ENCODE peak calls at places on chromosomes 4 and X, in eight cellular contexts. Z is ovary, T is vagina, R is IMR-90, M is tibial nerve, C is lung, H is PC-3, K is endodermal cell. G is an unnamed sample.
A peak's percentile ranks its signal among the peaks of the same experiment; 100 is the strongest.

GRCh38 chr4:10253765-10254164 is 137.2 kb upstream of the WDR1 start:
- DNase-seq in Z (no peak), T (no peak), R (no peak), M (no peak), C (no peak), H (no peak), K (no peak), G (no peak)

GRCh38 chrX:41066391-41066790 is 18.9 kb upstream of the USP9X start:
- DNase-seq in Z (no peak), T (no peak), R (no peak), M (no peak), C (no peak), H (no peak), K (no peak), G (no peak)

GRCh38 chr4:159446266-159446976 is 343.5 kb downstream of the RAPGEF2 start:
- DNase-seq in Z (no peak), T (no peak), R (peak; percentile 84), M (peak; percentile 46), C (peak; percentile 31), H (peak; percentile 80), K (peak; percentile 81), G (peak; percentile 24)

GRCh38 chrX:150907474-150907873 is 9.0 kb upstream of the CD99L2 start:
- DNase-seq in Z (no peak), T (no peak), R (no peak), M (no peak), C (no peak), H (no peak), K (no peak), G (no peak)

GRCh38 chr4:120026853-120027252 is 39.8 kb downstream of the MAD2L1 start:
- DNase-seq in Z (no peak), T (no peak), R (no peak), M (no peak), C (no peak), H (no peak), K (no peak), G (no peak)

GRCh38 chr4:14178421-14178820 is 550.9 kb upstream of the BOD1L1 start:
- DNase-seq in Z (no peak), T (no peak), R (peak; percentile 57), M (no peak), C (no peak), H (peak; percentile 68), K (no peak), G (no peak)

GRCh38 chr4:53171797-53172196 is 194.1 kb downstream of the SCFD2 start:
- DNase-seq in Z (no peak), T (no peak), R (no peak), M (no peak), C (no peak), H (no peak), K (no peak), G (no peak)

GRCh38 chr4:119026662-119027444 is 108.8 kb upstream of the MYOZ2 start:
- DNase-seq in Z (peak; percentile 55), T (no peak), R (no peak), M (peak; percentile 61), C (no peak), H (no peak), K (peak; percentile 63), G (no peak)

GRCh38 chr4:3766791-3767561 is 791 bp downstream of the ADRA2C start:
- DNase-seq in Z (no peak), T (no peak), R (no peak), M (no peak), C (no peak), H (no peak), K (peak; percentile 92), G (no peak)

GRCh38 chr4:86043755-86044592 is 315.9 kb downstream of the MAPK10 start:
- DNase-seq in Z (no peak), T (no peak), R (peak; percentile 55), M (peak; percentile 82), C (no peak), H (peak; percentile 72), K (peak; percentile 43), G (no peak)

GRCh38 chrX:44974462-44974861 is 101.5 kb downstream of the KDM6A start:
- DNase-seq in Z (no peak), T (no peak), R (peak; percentile 59), M (no peak), C (no peak), H (peak; percentile 76), K (no peak), G (no peak)

GRCh38 chr4:174358823-174359222 is 75.1 kb downstream of the CEP44 start:
- DNase-seq in Z (no peak), T (no peak), R (peak; percentile 67), M (no peak), C (no peak), H (peak; percentile 83), K (no peak), G (no peak)

GRCh38 chr4:66372706-66373105 is 702.4 kb upstream of the EPHA5 start:
- DNase-seq in Z (no peak), T (no peak), R (peak; percentile 2), M (no peak), C (no peak), H (no peak), K (no peak), G (no peak)

GRCh38 chr4:121705521-121705920 is 8.7 kb upstream of the ANXA5 start:
- DNase-seq in Z (no peak), T (no peak), R (no peak), M (no peak), C (no peak), H (no peak), K (no peak), G (no peak)

GRCh38 chr4:142095886-142096605 is 459.7 kb downstream of the IL15 start:
- DNase-seq in Z (no peak), T (no peak), R (peak; percentile 96), M (peak; percentile 26), C (no peak), H (peak; percentile 98), K (no peak), G (no peak)

GRCh38 chr4:142088906-142089305 is 452.5 kb downstream of the IL15 start:
- DNase-seq in Z (no peak), T (no peak), R (peak; percentile 84), M (no peak), C (no peak), H (no peak), K (no peak), G (no peak)

GRCh38 chr4:142092941-142093340 is 456.6 kb downstream of the IL15 start:
- DNase-seq in Z (no peak), T (no peak), R (peak; percentile 18), M (no peak), C (no peak), H (no peak), K (no peak), G (no peak)

GRCh38 chr4:142091691-142092182 is 455.4 kb downstream of the IL15 start:
- DNase-seq in Z (no peak), T (no peak), R (peak; percentile 99), M (peak; percentile 20), C (no peak), H (peak; percentile 92), K (no peak), G (no peak)

DNA sequence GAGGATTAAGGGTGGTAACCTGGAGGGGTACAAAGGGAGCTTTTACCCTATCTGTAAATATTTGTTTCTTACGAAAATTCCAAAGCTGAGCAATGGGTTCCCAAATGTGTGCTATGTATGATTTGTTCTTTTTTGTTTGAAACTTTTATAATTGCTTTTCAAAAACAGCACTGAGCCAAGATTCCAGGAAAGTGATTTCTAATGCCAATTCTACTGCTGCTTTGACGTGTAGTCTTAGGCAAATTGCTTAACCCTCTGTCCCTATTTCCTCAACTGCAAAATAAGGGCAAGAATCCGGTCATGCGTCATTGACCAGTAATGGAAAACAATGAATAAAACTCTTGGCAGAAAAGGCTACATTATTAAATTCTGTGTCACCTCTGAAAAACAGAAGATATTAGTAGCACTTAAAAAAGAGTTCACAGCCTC is 454.7 kb downstream of the IL15 start:
- DNase-seq in Z (no peak), T (no peak), R (peak; percentile 97), M (peak; percentile 46), C (no peak), H (peak; percentile 79), K (no peak), G (no peak)
- H3K27ac ChIP-seq in Z (peak overlapping the region; percentile 11), T (peak overlapping the region; percentile 64), R (peak overlapping the region; percentile 87), M (peak overlapping the region; percentile 87), C (peak overlapping the region; percentile 75), H (peak overlapping the region; percentile 96), K (no peak overlapping the region), G (no peak overlapping the region)

DNA sequence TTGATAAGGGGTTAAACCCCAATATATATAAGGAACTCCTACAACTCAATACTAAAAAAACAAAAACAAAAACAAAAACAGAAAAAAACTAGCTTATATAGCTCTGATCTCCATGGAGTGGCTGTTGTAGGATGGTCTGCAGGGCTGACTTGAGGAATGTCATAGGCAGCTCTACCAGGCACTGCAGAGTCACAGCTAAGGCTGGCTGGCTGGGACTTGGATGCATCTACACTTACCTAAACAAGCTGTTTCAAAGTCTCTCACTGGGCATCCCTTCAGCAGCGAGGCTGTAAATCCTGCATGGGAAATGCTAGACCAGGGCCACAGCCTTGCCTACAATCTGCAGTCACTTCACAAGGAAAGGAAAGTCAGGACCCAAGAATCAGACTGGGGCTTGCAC is 61.3 kb downstream of the HOPX start:
- DNase-seq in Z (no peak), T (no peak), R (no peak), M (no peak), C (no peak), H (no peak), K (no peak), G (no peak)
- TF ChIP-seq CTCF in Z (no peak), T (no peak), R (no peak), M (no peak), C (no peak), H (no peak), K (no peak), G (no peak)

GRCh38 chr4:76654084-76654483 is 219.1 kb downstream of the SHROOM3 start:
- DNase-seq in Z (no peak), T (no peak), R (no peak), M (no peak), C (no peak), H (no peak), K (no peak), G (no peak)

GRCh38 chr4:76655566-76656479 is 220.8 kb downstream of the SHROOM3 start:
- DNase-seq in Z (no peak), T (no peak), R (no peak), M (no peak), C (no peak), H (no peak), K (no peak), G (no peak)

GRCh38 chr4:76651616-76652015 is 216.6 kb downstream of the SHROOM3 start:
- DNase-seq in Z (no peak), T (no peak), R (peak; percentile 53), M (no peak), C (no peak), H (no peak), K (no peak), G (no peak)

GRCh38 chr4:76654796-76655195 is 219.8 kb downstream of the SHROOM3 start:
- DNase-seq in Z (no peak), T (no peak), R (peak; percentile 36), M (no peak), C (no peak), H (no peak), K (no peak), G (no peak)

GRCh38 chr4:76652389-76652788 is 217.4 kb downstream of the SHROOM3 start:
- DNase-seq in Z (no peak), T (no peak), R (no peak), M (no peak), C (no peak), H (no peak), K (no peak), G (no peak)
- H3K27ac ChIP-seq in Z (no peak overlapping the region), T (no peak overlapping the region), R (no peak overlapping the region), M (no peak overlapping the region), C (no peak overlapping the region), H (no peak overlapping the region), K (no peak overlapping the region), G (no peak overlapping the region)

GRCh38 chr4:137226221-137226620 is 306.1 kb downstream of the PCDH18 start:
- DNase-seq in Z (no peak), T (no peak), R (no peak), M (no peak), C (no peak), H (no peak), K (no peak), G (no peak)

GRCh38 chr4:137226900-137227299 is 305.4 kb downstream of the PCDH18 start:
- DNase-seq in Z (no peak), T (no peak), R (peak; percentile 16), M (no peak), C (no peak), H (peak; percentile 55), K (no peak), G (no peak)
- TF ChIP-seq CTCF in Z (no peak), T (no peak), R (peak; percentile 28), M (no peak), C (no peak), H (peak; percentile 60), K (peak; percentile 71), G (no peak)

G was measured in dorsolateral prefrontal cortex.